ENCODE peak calls at places on chromosome 18, in four cellular contexts. One of them, this sample, is unnamed.

GRCh38 chr18:31792580-31792911 is 31.9 kb upstream of the SLC25A52 start:
- DNase-seq in RWPE2: no peak
- DNase-seq in stomach: no peak
- DNase-seq in neural crest cell: no peak
- DNase-seq in this sample: no peak

GRCh38 chr18:54766631-54767030 is 61.6 kb upstream of the RAB27B start:
- DNase-seq in RWPE2: no peak
- DNase-seq in stomach: no peak
- DNase-seq in neural crest cell: no peak
- DNase-seq in this sample: no peak

GRCh38 chr18:48475635-48476549 is 62.9 kb upstream of the CTIF start:
- DNase-seq in RWPE2: no peak
- DNase-seq in stomach: peak; percentile 53
- DNase-seq in neural crest cell: peak; percentile 46
- DNase-seq in this sample: no peak

GRCh38 chr18:45441110-45441842 is 174.0 kb upstream of the SLC14A2 start:
- DNase-seq in RWPE2: no peak
- DNase-seq in stomach: no peak
- DNase-seq in neural crest cell: no peak
- DNase-seq in this sample: no peak

GRCh38 chr18:48569915-48570264 is 31.1 kb downstream of the CTIF start:
- DNase-seq in RWPE2: no peak
- DNase-seq in stomach: no peak
- DNase-seq in neural crest cell: no peak
- DNase-seq in this sample: no peak

GRCh38 chr18:77147418-77147852 is 14.9 kb upstream of the MBP start:
- DNase-seq in RWPE2: no peak
- DNase-seq in stomach: no peak
- DNase-seq in neural crest cell: no peak
- DNase-seq in this sample: no peak

GRCh38 chr18:53909668-53910067 is 314.8 kb downstream of the MBD2 start:
- DNase-seq in RWPE2: no peak
- DNase-seq in stomach: no peak
- DNase-seq in neural crest cell: no peak
- DNase-seq in this sample: no peak

GRCh38 chr18:74836296-74837139 is 238.8 kb downstream of the ZNF407 start:
- DNase-seq in RWPE2: no peak
- DNase-seq in stomach: peak; percentile 38
- DNase-seq in neural crest cell: no peak
- DNase-seq in this sample: no peak

GRCh38 chr18:22102948-22103663 is 66.3 kb upstream of the GATA6 start:
- DNase-seq in RWPE2: no peak
- DNase-seq in stomach: no peak
- DNase-seq in neural crest cell: no peak
- DNase-seq in this sample: no peak

GRCh38 chr18:74936343-74936742 is 272.6 kb downstream of the PTGR3 start:
- DNase-seq in RWPE2: no peak
- DNase-seq in stomach: no peak
- DNase-seq in neural crest cell: no peak
- DNase-seq in this sample: no peak

GRCh38 chr18:13539050-13539449 is 187.3 kb downstream of the FAM210A start:
- DNase-seq in RWPE2: no peak
- DNase-seq in stomach: no peak
- DNase-seq in neural crest cell: no peak
- DNase-seq in this sample: no peak

GRCh38 chr18:51030537-51031258 is 685 bp downstream of the SMAD4 start:
- DNase-seq in RWPE2: peak; percentile 51
- DNase-seq in stomach: peak; percentile 76
- DNase-seq in neural crest cell: peak; percentile 53
- DNase-seq in this sample: no peak

GRCh38 chr18:51029378-51029693 is 677 bp upstream of the SMAD4 start:
- DNase-seq in RWPE2: no peak
- DNase-seq in stomach: no peak
- DNase-seq in neural crest cell: no peak
- DNase-seq in this sample: no peak

GRCh38 chr18:51029694-51030536 is at the start of gene SMAD4:
- DNase-seq in RWPE2: peak; percentile 89
- DNase-seq in stomach: peak; percentile 97
- DNase-seq in neural crest cell: peak; percentile 100
- DNase-seq in this sample: peak; percentile 98

GRCh38 chr18:51025512-51025911 is 4.5 kb upstream of the SMAD4 start:
- DNase-seq in RWPE2: no peak
- DNase-seq in stomach: no peak
- DNase-seq in neural crest cell: no peak
- DNase-seq in this sample: no peak

GRCh38 chr18:51028201-51028805 is 1.7 kb upstream of the SMAD4 start:
- DNase-seq in RWPE2: no peak
- DNase-seq in stomach: no peak
- DNase-seq in neural crest cell: no peak
- DNase-seq in this sample: no peak
- TF ChIP-seq CTCF in RWPE2: peak; percentile 12
- TF ChIP-seq CTCF in stomach: no peak
- TF ChIP-seq CTCF in neural crest cell: no peak
- TF ChIP-seq CTCF in this sample: no peak

GRCh38 chr18:36187826-36188721 is 777 bp downstream of the MOCOS start:
- DNase-seq in RWPE2: no peak
- DNase-seq in stomach: peak; percentile 30
- DNase-seq in neural crest cell: no peak
- DNase-seq in this sample: no peak

GRCh38 chr18:36187138-36187825 is at the start of gene MOCOS:
- DNase-seq in RWPE2: peak; percentile 81
- DNase-seq in stomach: peak; percentile 89
- DNase-seq in neural crest cell: peak; percentile 72
- DNase-seq in this sample: no peak

GRCh38 chr18:36191286-36191685 is 4.0 kb downstream of the MOCOS start:
- DNase-seq in RWPE2: no peak
- DNase-seq in stomach: no peak
- DNase-seq in neural crest cell: no peak
- DNase-seq in this sample: no peak

GRCh38 chr18:36188912-36189311 is 1.6 kb downstream of the MOCOS start:
- DNase-seq in RWPE2: no peak
- DNase-seq in stomach: no peak
- DNase-seq in neural crest cell: no peak
- DNase-seq in this sample: no peak

GRCh38 chr18:36189486-36189885 is 2.2 kb downstream of the MOCOS start:
- DNase-seq in RWPE2: no peak
- DNase-seq in stomach: no peak
- DNase-seq in neural crest cell: no peak
- DNase-seq in this sample: no peak
- TF ChIP-seq CTCF in RWPE2: no peak
- TF ChIP-seq CTCF in stomach: no peak
- TF ChIP-seq CTCF in neural crest cell: no peak
- TF ChIP-seq CTCF in this sample: no peak

DNA sequence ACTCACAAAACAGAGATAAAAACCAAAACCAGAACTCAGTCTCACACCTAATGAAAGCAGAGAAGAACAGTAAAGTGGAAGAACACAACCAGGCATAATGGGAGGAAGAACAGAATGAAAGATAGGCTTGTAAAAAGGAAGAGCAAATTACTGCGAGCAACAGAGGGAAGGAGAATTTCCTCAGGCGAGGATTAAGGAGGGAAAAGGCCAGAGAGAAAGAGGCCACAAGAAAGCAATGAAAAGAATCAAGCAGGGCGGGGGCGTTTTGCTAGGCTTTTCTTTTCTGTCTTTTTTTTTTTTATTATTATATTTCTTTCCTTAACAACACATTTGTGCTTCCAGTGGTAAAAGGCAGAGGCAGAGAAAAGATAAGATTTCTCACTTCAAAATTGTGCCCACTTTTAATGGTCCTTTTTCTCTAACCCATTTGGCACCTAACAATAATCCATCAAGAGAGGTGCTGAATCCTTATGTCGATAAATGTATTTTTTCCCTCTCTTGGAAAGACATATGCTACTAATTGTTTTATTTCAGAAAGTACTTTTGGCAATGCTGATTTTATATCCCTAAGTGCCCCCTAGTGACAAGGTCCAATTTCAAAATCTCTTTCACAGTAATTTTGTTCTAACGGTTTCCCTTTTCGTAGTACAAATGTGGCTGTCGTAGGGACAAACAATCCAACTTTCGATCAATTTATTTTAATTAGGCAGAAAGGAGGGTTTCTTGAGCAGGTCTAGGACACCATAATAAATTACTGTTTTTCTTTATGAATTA is 138.7 kb upstream of the AQP4 start:
- DNase-seq in RWPE2: no peak
- DNase-seq in stomach: no peak
- DNase-seq in neural crest cell: no peak
- DNase-seq in this sample: no peak
- TF ChIP-seq CTCF in RWPE2: peak; percentile 48
- TF ChIP-seq CTCF in stomach: peak; percentile 8
- TF ChIP-seq CTCF in neural crest cell: peak; percentile 59
- TF ChIP-seq CTCF in this sample: peak; percentile 84

DNA sequence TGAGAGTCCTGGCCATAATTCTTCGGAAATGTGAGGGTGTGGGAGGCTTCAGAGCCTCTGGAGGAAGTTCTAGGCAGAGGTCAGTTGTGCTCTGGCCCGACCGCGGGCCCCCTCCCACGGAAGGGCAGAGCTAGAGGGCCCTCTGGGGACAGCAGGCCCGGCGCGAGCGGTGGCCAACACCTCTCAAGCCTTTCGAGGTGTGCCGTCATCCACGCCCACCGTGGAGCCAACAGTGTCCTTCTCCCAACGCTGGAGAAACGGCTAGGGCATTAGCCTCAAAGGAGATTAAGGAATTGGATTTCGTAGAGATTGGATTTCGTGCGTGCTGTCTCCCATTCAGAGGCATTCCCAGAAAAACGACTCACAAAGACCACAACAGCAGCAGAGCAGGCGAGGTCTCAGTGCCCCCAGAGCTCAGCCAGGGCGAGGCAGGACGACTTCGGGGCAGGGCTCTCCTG is 2.1 kb upstream of the MTCL1 start:
- DNase-seq in RWPE2: no peak
- DNase-seq in stomach: no peak
- DNase-seq in neural crest cell: no peak
- DNase-seq in this sample: no peak
- TF ChIP-seq CTCF in RWPE2: no peak
- TF ChIP-seq CTCF in stomach: no peak
- TF ChIP-seq CTCF in neural crest cell: no peak
- TF ChIP-seq CTCF in this sample: no peak

GRCh38 chr18:37265382-37265781 is 300.2 kb downstream of the CELF4 start:
- DNase-seq in RWPE2: no peak
- DNase-seq in stomach: no peak
- DNase-seq in neural crest cell: no peak
- DNase-seq in this sample: peak; percentile 48

GRCh38 chr18:37264956-37265355 is 300.6 kb downstream of the CELF4 start:
- DNase-seq in RWPE2: no peak
- DNase-seq in stomach: no peak
- DNase-seq in neural crest cell: no peak
- DNase-seq in this sample: peak; percentile 35

GRCh38 chr18:37261988-37262387 is 303.6 kb downstream of the CELF4 start:
- DNase-seq in RWPE2: peak; percentile 23
- DNase-seq in stomach: no peak
- DNase-seq in neural crest cell: no peak
- DNase-seq in this sample: no peak

GRCh38 chr18:37270046-37270665 is 295.4 kb downstream of the CELF4 start:
- DNase-seq in RWPE2: no peak
- DNase-seq in stomach: peak; percentile 50
- DNase-seq in neural crest cell: peak; percentile 80
- DNase-seq in this sample: peak; percentile 41

DNA sequence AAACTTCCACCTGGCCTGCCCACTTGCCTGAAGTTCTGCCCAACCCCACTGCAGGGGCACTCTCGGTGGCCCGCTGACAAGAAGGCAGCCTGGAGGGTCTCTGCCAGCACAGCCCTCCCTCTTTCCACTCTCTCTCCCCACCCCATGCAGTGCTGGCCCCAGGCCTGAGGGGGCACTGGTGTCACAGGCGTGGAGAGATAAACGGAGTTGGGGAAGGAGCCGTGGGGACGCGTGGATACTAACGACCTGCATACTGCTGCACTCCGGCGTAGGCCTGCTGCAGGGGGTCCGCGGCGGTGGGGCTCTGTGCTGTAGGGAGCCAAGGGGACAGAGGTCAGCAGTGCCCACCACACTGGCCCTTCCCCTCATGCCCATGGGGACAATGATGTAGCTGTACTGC is 299.3 kb downstream of the CELF4 start:
- DNase-seq in RWPE2: no peak
- DNase-seq in stomach: no peak
- DNase-seq in neural crest cell: peak; percentile 26
- DNase-seq in this sample: no peak
- TF ChIP-seq CTCF in RWPE2: no peak
- TF ChIP-seq CTCF in stomach: no peak
- TF ChIP-seq CTCF in neural crest cell: peak; percentile 47
- TF ChIP-seq CTCF in this sample: peak; percentile 42

GRCh38 chr18:65435529-65435928 is 315.3 kb upstream of the CDH7 start:
- DNase-seq in RWPE2: no peak
- DNase-seq in stomach: no peak
- DNase-seq in neural crest cell: no peak
- DNase-seq in this sample: no peak

GRCh38 chr18:65439184-65439583 is 311.6 kb upstream of the CDH7 start:
- DNase-seq in RWPE2: no peak
- DNase-seq in stomach: no peak
- DNase-seq in neural crest cell: no peak
- DNase-seq in this sample: no peak

DNA sequence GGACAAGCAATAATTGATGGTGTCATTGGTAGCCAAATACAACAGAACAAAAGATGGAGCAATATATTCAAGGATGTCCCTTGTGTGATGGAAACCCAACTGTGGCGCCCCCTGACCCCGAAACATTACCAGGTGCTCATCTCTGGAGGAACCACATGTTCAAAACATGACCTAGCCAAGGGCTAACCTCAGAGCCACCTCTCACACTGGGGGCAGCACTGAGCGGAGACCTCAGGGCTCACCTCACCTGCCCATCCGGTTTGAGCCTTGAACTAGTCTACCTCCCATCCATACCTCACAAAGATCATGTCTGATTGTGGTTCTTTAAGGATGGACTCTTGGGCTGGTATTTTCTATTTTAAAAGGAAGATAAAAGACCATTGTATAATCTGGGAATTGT is 314.4 kb upstream of the CDH7 start:
- DNase-seq in RWPE2: no peak
- DNase-seq in stomach: no peak
- DNase-seq in neural crest cell: no peak
- DNase-seq in this sample: peak; percentile 52
- TF ChIP-seq CTCF in RWPE2: no peak
- TF ChIP-seq CTCF in stomach: no peak
- TF ChIP-seq CTCF in neural crest cell: no peak
- TF ChIP-seq CTCF in this sample: no peak

DNA sequence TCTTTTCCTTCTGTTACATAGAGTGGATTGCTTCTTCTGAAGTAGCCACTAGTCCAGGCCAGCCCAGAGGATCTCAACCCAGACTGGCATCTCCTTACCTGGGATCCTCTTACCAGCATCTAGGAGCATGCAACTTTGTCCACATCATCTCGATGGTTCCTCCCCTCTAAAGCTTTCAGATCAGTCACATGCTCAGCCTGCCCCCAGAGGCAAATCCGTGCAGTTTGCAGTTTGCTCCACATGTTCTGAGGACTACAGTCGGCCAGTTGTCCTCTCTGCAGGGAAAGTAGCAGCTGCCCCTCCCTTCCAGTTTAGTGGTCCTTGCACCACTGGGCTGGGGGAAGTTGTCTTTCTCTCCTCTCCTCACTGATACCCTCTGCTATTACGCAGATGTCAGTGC is 259.8 kb upstream of the APCDD1 start:
- DNase-seq in RWPE2: no peak
- DNase-seq in stomach: no peak
- DNase-seq in neural crest cell: no peak
- DNase-seq in this sample: no peak
- TF ChIP-seq CTCF in RWPE2: no peak
- TF ChIP-seq CTCF in stomach: no peak
- TF ChIP-seq CTCF in neural crest cell: no peak
- TF ChIP-seq CTCF in this sample: peak; percentile 14

GRCh38 chr18:62396381-62396780 is 71.3 kb downstream of the TNFRSF11A start:
- DNase-seq in RWPE2: no peak
- DNase-seq in stomach: no peak
- DNase-seq in neural crest cell: no peak
- DNase-seq in this sample: no peak
- TF ChIP-seq CTCF in RWPE2: no peak
- TF ChIP-seq CTCF in stomach: no peak
- TF ChIP-seq CTCF in neural crest cell: no peak
- TF ChIP-seq CTCF in this sample: no peak